ENCODE peak calls at places on chromosome 5, in five cellular contexts. H is IMR-90, S is mesendoderm, U is H1, F is neuronal stem cell. W is an unnamed sample.

GRCh38 chr5:14959443-14960119 is 88.0 kb upstream of the ANKH start:
- DNase-seq in H (no peak), S (no peak), U (no peak), F (no peak), W (no peak)

GRCh38 chr5:124121198-124121597 is 609.2 kb downstream of the CSNK1G3 start:
- DNase-seq in H (no peak), S (no peak), U (no peak), F (no peak), W (no peak)

GRCh38 chr5:160342413-160342941 is 27.9 kb downstream of the C1QTNF2 start:
- DNase-seq in H (peak), S (no peak), U (no peak), F (no peak), W (peak)

GRCh38 chr5:5613261-5613990 is 190.9 kb downstream of the ICE1 start:
- DNase-seq in H (no peak), S (no peak), U (no peak), F (no peak), W (no peak)

GRCh38 chr5:132751444-132751843 is 4.2 kb downstream of the CCNI2 start:
- DNase-seq in H (peak), S (no peak), U (no peak), F (no peak), W (no peak)

GRCh38 chr5:77087484-77088291 is 603 bp upstream of the ZBED3 start:
- DNase-seq in H (peak), S (peak), U (no peak), F (peak), W (no peak)

GRCh38 chr5:122849746-122850145 is 4.3 kb downstream of the SNX24 start:
- DNase-seq in H (no peak), S (peak), U (no peak), F (no peak), W (no peak)

GRCh38 chr5:68682400-68683152 is 411.2 kb upstream of the SLC30A5 start:
- DNase-seq in H (no peak), S (no peak), U (no peak), F (no peak), W (no peak)

GRCh38 chr5:90344693-90345092 is 64.9 kb downstream of the CETN3 start:
- DNase-seq in H (no peak), S (no peak), U (no peak), F (no peak), W (no peak)

DNA sequence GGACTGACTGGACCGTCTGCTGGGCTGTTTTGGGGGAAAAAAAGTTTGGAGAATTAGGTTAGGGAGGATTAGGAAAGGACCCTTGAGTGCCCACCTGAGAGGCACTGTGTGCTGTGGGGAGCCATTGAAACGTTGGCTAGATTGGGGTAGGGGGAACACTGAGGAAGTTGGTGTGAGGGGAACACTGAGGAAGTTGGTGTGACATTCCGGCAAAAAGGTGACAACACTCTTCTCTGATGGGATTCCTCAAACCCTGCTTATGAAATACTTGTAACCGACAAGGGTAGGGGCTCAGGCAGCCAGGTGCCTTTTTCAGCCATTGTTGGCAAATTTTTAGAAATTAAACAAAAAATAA is 1.0 kb downstream of the CYSTM1 start:
- DNase-seq in H (no peak), S (peak), U (no peak), F (no peak), W (no peak)
- H2BK120ac ChIP-seq in H (no peak), S (no peak), U (no peak), F (no peak), W (no peak)

GRCh38 chr5:40798856-40799210 is 659 bp upstream of the PRKAA1 start:
- DNase-seq in H (no peak), S (no peak), U (no peak), F (no peak), W (no peak)

GRCh38 chr5:40799248-40799647 is 1.1 kb upstream of the PRKAA1 start:
- DNase-seq in H (peak), S (no peak), U (no peak), F (no peak), W (no peak)

GRCh38 chr5:40796487-40796889 is 1.7 kb downstream of the PRKAA1 start:
- DNase-seq in H (peak), S (no peak), U (no peak), F (no peak), W (peak)

GRCh38 chr5:40797273-40798011 is 732 bp downstream of the PRKAA1 start:
- DNase-seq in H (peak), S (peak), U (no peak), F (peak), W (peak)

GRCh38 chr5:40798012-40798855 is at the start of gene PRKAA1:
- DNase-seq in H (peak), S (peak), U (peak), F (peak), W (peak)
- H2BK15ac ChIP-seq in H (peak), S (no peak), U (no peak), F (peak), W (peak)

DNA sequence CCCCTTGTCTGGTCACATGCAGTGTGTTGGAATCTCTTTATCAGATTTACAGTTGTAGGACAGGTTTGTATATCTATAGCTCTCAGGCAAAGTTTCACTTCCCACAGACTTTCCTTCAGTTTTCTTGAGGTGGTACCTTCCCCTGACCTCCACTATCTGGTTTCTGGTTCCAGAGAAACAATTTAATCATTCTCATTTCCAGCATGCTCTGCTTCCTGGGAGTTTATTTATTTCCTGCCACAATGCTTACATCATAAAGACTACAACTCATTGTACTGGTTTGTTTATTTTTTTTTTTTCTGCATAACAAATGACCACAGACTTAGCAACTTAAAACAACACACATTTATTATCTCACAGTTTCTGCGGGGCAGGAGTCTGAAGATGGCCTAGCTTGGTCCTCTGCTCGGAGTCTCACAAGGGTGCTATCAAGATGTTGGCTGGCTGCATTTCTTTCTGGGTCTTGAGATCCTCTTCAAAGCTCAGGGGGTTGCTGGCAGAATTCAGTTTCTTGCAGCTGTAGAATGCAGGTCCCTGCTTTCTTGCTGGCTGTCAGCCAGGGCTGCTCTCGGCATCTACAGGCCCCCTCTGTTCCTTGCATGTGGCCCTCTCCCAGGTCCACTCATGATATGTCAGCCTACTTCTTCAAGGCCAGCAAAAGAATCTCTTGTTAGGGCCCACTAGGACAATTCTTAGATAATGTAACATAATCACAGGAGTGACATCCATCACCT is 247.7 kb downstream of the ENC1 start:
- DNase-seq in H (peak), S (no peak), U (no peak), F (no peak), W (peak)
- H2BK5ac ChIP-seq in H (no peak), S (no peak), U (no peak), F (no peak), W (no peak)

DNA sequence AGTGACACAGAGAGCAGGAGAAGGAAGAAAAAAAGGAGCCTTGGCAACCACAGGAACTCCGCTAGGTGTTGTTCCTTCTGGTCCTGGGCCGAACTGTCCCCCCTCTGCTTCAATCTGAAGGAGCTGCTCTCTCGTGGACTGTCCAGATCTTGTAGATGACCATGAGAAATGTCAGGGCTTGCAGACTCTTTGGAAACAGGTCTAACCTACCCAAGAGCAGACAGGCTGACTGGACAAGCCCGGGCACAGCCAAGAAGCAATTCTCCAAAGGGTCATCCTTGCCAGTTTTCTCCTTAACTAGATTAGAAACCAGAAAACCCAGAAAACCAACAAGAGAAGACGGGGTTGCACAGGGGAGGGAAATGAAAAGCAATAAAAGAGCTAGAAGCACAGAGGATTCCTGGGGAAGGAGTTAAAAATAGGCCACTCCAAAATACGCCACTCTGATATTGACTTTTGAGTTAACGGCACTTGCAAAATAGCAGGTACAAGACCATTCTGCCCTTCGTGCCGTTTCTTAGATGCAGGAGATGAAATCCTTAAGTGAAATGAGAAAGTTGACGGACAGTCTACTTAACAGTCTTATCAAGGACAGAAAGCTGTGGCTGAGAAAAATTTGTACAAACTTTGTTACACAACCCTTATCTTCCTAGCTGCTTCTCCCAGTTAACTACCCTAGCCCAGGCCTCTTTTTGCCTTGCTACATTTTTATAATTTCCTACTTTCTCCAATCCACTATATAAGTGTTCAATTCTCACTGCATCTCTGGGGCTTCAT is 5.8 kb downstream of the GCNT4 start:
- DNase-seq in H (no peak), S (no peak), U (no peak), F (no peak), W (no peak)
- H2BK120ac ChIP-seq in H (no peak), S (no peak), U (no peak), F (no peak), W (no peak)

GRCh38 chr5:95181650-95182049 is 103.2 kb downstream of the MCTP1 start:
- DNase-seq in H (no peak), S (no peak), U (no peak), F (no peak), W (no peak)
- H2BK15ac ChIP-seq in H (no peak), S (no peak), U (no peak), F (no peak), W (no peak)

GRCh38 chr5:43315697-43316096 is 2.5 kb upstream of the HMGCS1 start:
- DNase-seq in H (no peak), S (no peak), U (no peak), F (no peak), W (no peak)

GRCh38 chr5:43314724-43315123 is 1.5 kb upstream of the HMGCS1 start:
- DNase-seq in H (no peak), S (peak), U (no peak), F (no peak), W (peak)

GRCh38 chr5:43313854-43314457 is 744 bp upstream of the HMGCS1 start:
- DNase-seq in H (no peak), S (no peak), U (no peak), F (no peak), W (no peak)

GRCh38 chr5:43316421-43316820 is 3.2 kb upstream of the HMGCS1 start:
- DNase-seq in H (no peak), S (no peak), U (no peak), F (no peak), W (no peak)

DNA sequence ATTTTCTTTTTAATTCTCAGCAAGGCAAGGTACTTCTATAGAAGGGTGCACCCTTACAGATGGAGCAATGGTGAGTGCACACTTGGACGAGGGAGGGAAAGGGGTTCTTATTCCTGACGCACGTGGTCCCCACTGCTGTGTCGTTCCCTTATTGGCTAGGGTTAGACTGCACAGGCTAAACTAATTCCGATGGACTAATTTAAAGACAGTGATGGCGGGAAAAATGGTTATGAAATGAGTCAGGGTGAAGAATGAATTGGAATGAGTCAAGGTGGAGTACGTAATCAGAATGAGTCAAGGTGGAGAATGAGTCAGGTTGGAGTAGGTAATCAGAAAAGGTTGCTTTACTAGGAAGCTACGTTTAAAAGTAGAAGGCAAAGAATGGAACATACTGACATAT is 2.0 kb upstream of the HMGCS1 start:
- DNase-seq in H (peak), S (peak), U (no peak), F (no peak), W (peak)
- H2BK5ac ChIP-seq in H (no peak), S (peak), U (peak), F (no peak), W (no peak)